ENCODE peak calls at places on chromosomes 4 and X, in six cellular contexts. X is activated naive CD8-positive, alpha-beta T cell treated with anti-CD3 and anti-CD28 coated beads for 36 hours; E is SW480; Q is trophoblast cell; P is NAMALWA; L is right cardiac atrium. D is an unnamed sample.

GRCh38 chrX:110145854-110146253 is 142.9 kb downstream of the TMEM164 start:
- DNase-seq in Q (no peak), E (peak), X (peak), L (no peak), P (peak), D (peak)

GRCh38 chr4:127224556-127224955 is 408.2 kb upstream of the INTU start:
- DNase-seq in E (no peak), X (no peak), Q (no peak), P (no peak), L (no peak), D (no peak)

GRCh38 chr4:189773909-189774308 is 166.8 kb upstream of the FRG1 start:
- DNase-seq in P (no peak), X (no peak), Q (no peak), L (no peak), E (peak), D (peak)

GRCh38 chr4:92235741-92236140 is 68.0 kb upstream of the GRID2 start:
- DNase-seq in E (no peak), L (no peak), X (no peak), Q (no peak), P (no peak), D (no peak)

GRCh38 chrX:9340619-9341304 is 124.1 kb upstream of the TBL1X start:
- DNase-seq in P (peak), Q (no peak), L (peak), E (no peak), X (peak), D (no peak)

GRCh38 chrX:102708900-102709299 is 3.3 kb upstream of the GPRASP2 start:
- DNase-seq in Q (no peak), E (no peak), P (peak), X (no peak), L (no peak), D (no peak)

GRCh38 chr4:140704964-140705363 is 51.2 kb downstream of the TBC1D9 start:
- DNase-seq in E (no peak), Q (no peak), L (no peak), P (no peak), X (no peak), D (no peak)

GRCh38 chr4:173146456-173146855 is 22.2 kb upstream of the GALNT7 start:
- DNase-seq in Q (peak), L (no peak), X (no peak), P (no peak), E (no peak), D (no peak)

GRCh38 chrX:24259544-24260240 is 54.2 kb downstream of the SUPT20HL2 start:
- DNase-seq in Q (peak), E (peak), L (no peak), X (no peak), P (peak), D (peak)

GRCh38 chr4:22093126-22093525 is 144.6 kb upstream of the KCNIP4 start:
- DNase-seq in X (no peak), P (no peak), L (no peak), Q (no peak), E (no peak), D (no peak)

GRCh38 chr4:83631066-83631465 is 95.2 kb downstream of the GPAT3 start:
- DNase-seq in P (no peak), X (no peak), Q (no peak), E (no peak), L (no peak), D (no peak)

GRCh38 chrX:308821-309520 is 9.6 kb downstream of the GTPBP6 start:
- DNase-seq in X (no peak), Q (no peak), E (no peak), L (peak), P (no peak), D (no peak)

GRCh38 chr4:142909908-142910307 is 63.8 kb upstream of the INPP4B start:
- DNase-seq in L (no peak), Q (no peak), P (no peak), X (no peak), E (no peak), D (no peak)

GRCh38 chr4:85221606-85222005 is 253.3 kb upstream of the ARHGAP24 start:
- DNase-seq in E (no peak), Q (no peak), X (no peak), P (no peak), L (no peak), D (no peak)

GRCh38 chrX:65745427-65745826 is 78.0 kb downstream of the MSN start:
- DNase-seq in E (no peak), Q (no peak), L (no peak), X (no peak), P (no peak), D (no peak)

GRCh38 chr4:17941731-17942130 is 79.8 kb downstream of the LCORL start:
- DNase-seq in X (no peak), Q (no peak), L (no peak), P (no peak), E (no peak), D (no peak)